ENCODE peak calls at places on chromosomes 12 and 14, in four cellular contexts. K is effector memory CD4-positive, alpha-beta T cell; X is left ventricle myocardium inferior; Y is naive thymus-derived CD4-positive, alpha-beta T cell. I is an unnamed sample.

GRCh38 chr12:18074001-18074400 is 16.0 kb downstream of the RERGL start:
- DNase-seq in K (no peak), X (no peak), Y (no peak), I (no peak)

GRCh38 chr14:93960108-93960475 is 16.3 kb downstream of the ASB2 start:
- DNase-seq in K (no peak), X (no peak), Y (no peak), I (no peak)

GRCh38 chr12:94127239-94128131 is 20.9 kb upstream of the PLXNC1 start:
- DNase-seq in K (no peak), X (no peak), Y (no peak), I (no peak)

GRCh38 chr12:3247077-3247476 is 169.9 kb downstream of the TSPAN9 start:
- DNase-seq in K (no peak), X (no peak), Y (no peak), I (no peak)

GRCh38 chr14:42224053-42224888 is 617.6 kb downstream of the LRFN5 start:
- DNase-seq in K (no peak), X (peak; percentile 14), Y (no peak), I (peak; percentile 52)

GRCh38 chr12:109582636-109583035 is 9.0 kb downstream of the MVK start:
- DNase-seq in K (no peak), X (peak; percentile 56), Y (no peak), I (no peak)

GRCh38 chr14:20757963-20758362 is 10.2 kb upstream of the EDDM3B start:
- DNase-seq in K (no peak), X (no peak), Y (peak; percentile 22), I (no peak)

GRCh38 chr12:990308-990648 is 745 bp upstream of the ERC1 start:
- DNase-seq in K (no peak), X (peak; percentile 64), Y (peak; percentile 47), I (peak; percentile 72)

GRCh38 chr14:59215353-59215752 is 26.9 kb downstream of the DAAM1 start:
- DNase-seq in K (no peak), X (peak; percentile 80), Y (no peak), I (peak; percentile 85)

GRCh38 chr12:49529409-49529808 is 9.4 kb upstream of the KCNH3 start:
- DNase-seq in K (no peak), X (no peak), Y (no peak), I (no peak)

GRCh38 chr12:122021193-122021821 is 377 bp upstream of the BCL7A start:
- DNase-seq in K (no peak), X (peak; percentile 32), Y (no peak), I (no peak)

GRCh38 chr12:16238661-16239060 is 38.8 kb downstream of the SLC15A5 start:
- DNase-seq in K (no peak), X (no peak), Y (no peak), I (no peak)

GRCh38 chr12:64696065-64696741 is 63.0 kb downstream of the GNS start:
- DNase-seq in K (no peak), X (no peak), Y (no peak), I (no peak)

GRCh38 chr14:32370720-32371119 is 41.6 kb downstream of the AKAP6 start:
- DNase-seq in K (no peak), X (no peak), Y (no peak), I (no peak)

GRCh38 chr14:21044106-21044618 is 2.0 kb downstream of the RNASE7 start:
- DNase-seq in K (peak; percentile 6), X (peak; percentile 27), Y (no peak), I (no peak)

GRCh38 chr14:68610251-68610793 is 182.5 kb downstream of the ZFP36L1 start:
- DNase-seq in K (no peak), X (no peak), Y (no peak), I (no peak)

GRCh38 chr14:71533396-71533795 is 398.8 kb upstream of the RGS6 start:
- DNase-seq in K (no peak), X (no peak), Y (no peak), I (no peak)

GRCh38 chr12:123089631-123090353 is 61.1 kb downstream of the PITPNM2 start:
- DNase-seq in K (no peak), X (no peak), Y (no peak), I (no peak)

GRCh38 chr12:72209096-72209495 is 63.1 kb upstream of the TRHDE start:
- DNase-seq in K (no peak), X (no peak), Y (no peak), I (no peak)

GRCh38 chr14:99513946-99514551 is 32.8 kb downstream of the CCNK start:
- DNase-seq in K (no peak), X (no peak), Y (no peak), I (peak; percentile 21)

GRCh38 chr14:56145965-56146364 is 27.8 kb downstream of the PELI2 start:
- DNase-seq in K (no peak), X (no peak), Y (no peak), I (no peak)

GRCh38 chr12:113424915-113425823 is 3.0 kb downstream of the SDSL start:
- DNase-seq in K (peak; percentile 4), X (peak; percentile 59), Y (peak; percentile 36), I (peak; percentile 61)

GRCh38 chr14:72488551-72488950 is 405.4 kb downstream of the DPF3 start:
- DNase-seq in K (no peak), X (no peak), Y (no peak), I (no peak)

GRCh38 chr14:35444104-35444503 is 39.6 kb upstream of the NFKBIA start:
- DNase-seq in K (no peak), X (no peak), Y (no peak), I (no peak)

GRCh38 chr14:97180304-97181200 is 383.4 kb downstream of the VRK1 start:
- DNase-seq in K (no peak), X (no peak), Y (no peak), I (no peak)

GRCh38 chr14:103703433-103704385 is 11.5 kb downstream of the XRCC3 start:
- DNase-seq in K (no peak), X (no peak), Y (no peak), I (no peak)

DNA sequence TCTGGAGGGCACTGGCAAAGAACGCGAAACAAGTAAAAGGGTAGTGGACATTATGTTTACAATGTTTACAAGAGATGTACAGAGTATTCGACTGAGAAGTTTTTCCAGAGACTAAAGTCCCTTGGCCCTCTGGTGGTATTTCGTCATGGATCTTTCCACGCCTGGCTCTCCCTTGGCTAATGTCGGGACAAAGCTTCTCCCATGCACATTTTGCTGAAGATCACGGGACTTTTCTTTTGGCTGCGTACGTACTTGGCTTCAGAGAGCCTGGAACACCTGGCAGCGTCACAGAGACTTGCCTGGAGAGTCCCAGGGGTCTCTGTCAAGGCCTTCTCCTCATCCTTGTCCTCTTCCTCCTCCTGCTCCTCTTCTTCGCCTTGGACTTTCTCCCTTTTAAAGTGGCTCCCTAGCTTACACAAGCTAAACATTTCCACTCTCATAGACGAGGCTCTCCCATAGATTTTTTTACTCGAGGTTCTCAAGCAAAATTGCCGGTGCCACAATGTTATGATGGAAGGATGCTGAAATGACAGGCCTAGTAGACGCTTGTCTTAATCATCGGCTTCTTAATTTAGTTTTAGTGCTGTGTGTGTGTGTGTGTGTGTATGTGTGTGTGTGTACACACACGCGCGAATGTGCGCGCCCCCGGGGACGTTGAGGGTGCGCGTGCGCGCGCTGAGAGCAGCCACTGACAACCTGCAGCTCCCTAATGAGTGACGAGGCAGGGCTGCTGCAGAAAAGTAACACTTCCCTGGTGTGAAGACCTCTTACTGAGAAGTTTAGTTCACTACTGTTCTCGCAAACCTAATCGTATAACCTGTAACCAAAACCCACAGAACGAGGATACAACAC is 4.9 kb upstream of the FOXG1 start:
- DNase-seq in K (no peak), X (no peak), Y (no peak), I (no peak)
- H3K4me1 ChIP-seq in K (no peaks in the 10 kb centered on the region), X (peaks cover 37% of the 10 kb centered on the region), Y (no peaks in the 10 kb centered on the region), I (peaks cover 15% of the 10 kb centered on the region)

DNA sequence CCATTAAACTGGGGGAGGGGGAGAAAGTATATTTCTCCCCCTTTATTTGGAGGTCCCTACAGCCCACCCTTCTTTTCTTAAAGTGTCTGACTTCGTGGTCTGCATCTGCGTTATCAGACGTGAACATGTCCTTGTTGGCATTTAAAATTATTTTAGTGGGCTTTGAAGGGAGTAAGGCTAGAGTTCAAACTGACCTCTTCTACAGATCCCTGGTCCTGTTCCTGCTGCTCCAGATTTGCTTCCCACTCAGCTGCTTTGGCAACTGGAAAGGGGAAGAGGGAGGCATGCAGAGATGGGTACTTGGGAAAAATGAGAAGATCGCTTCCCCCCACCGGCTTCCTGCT is 611 bp upstream of the SIX6 start:
- DNase-seq in K (no peak), X (no peak), Y (no peak), I (no peak)
- H3K4me1 ChIP-seq in K (peaks cover 12% of the 10 kb centered on the region), X (peaks cover 38% of the 10 kb centered on the region), Y (no peaks in the 10 kb centered on the region), I (peaks cover 39% of the 10 kb centered on the region)

GRCh38 chr12:116713529-116713928 is 24.3 kb downstream of the SPRING1 start:
- DNase-seq in K (no peak), X (no peak), Y (no peak), I (no peak)
- H3K4me1 ChIP-seq in K (peaks cover 5% of the 10 kb centered on the region), X (peaks cover 34% of the 10 kb centered on the region), Y (no peaks in the 10 kb centered on the region), I (peaks cover 22% of the 10 kb centered on the region)

DNA sequence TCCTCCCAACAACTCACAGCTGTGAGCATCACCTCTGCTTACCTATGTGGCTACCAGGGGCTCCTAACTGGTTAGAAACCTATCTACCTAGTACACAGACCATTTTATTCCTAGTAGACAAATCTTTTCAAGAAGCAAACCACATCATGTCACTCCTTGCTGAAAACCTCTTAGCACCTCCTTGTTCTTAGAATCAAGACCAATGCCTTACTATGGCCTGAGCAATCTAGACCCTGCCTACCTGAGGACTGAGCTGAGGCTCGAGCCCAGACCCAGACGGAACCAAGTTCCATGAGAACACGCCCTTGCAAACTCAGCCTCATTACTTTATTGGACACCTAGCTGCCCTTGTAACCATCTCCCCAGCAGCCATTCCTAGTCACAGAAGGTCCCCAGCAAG is 32.6 kb downstream of the CMKLR1 start:
- DNase-seq in K (no peak), X (no peak), Y (no peak), I (no peak)
- H3K4me1 ChIP-seq in K (peaks cover 4% of the 10 kb centered on the region), X (peaks cover 88% of the 10 kb centered on the region), Y (peaks cover 14% of the 10 kb centered on the region), I (peaks cover 39% of the 10 kb centered on the region)

GRCh38 chr12:11771356-11771755 is 121.9 kb downstream of the ETV6 start:
- DNase-seq in K (no peak), X (no peak), Y (no peak), I (no peak)
- H3K4me1 ChIP-seq in K (peaks cover 20% of the 10 kb centered on the region), X (peaks cover 59% of the 10 kb centered on the region), Y (peaks cover 11% of the 10 kb centered on the region), I (peaks cover 30% of the 10 kb centered on the region)

DNA sequence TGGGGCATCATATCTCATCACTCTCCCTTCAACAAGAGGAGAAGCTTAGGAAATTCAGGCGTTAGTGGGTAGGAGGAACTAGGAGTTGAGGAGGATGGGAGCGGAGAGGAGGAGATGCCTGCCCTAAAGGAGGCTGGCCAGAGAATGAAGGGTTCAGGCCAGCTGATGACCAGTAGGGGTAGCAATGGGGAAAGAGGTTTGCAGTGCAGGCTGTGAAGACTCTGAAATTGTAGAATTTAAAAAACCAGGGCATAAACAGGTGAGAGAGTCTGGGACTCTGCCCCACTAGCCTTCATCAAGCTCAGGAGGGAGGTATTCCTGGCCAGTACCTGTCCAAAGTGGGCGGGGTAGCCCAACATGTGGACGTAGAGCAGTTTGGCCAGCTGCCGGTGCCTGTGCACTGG is 807 bp downstream of the AP1G2 start:
- DNase-seq in K (no peak), X (no peak), Y (no peak), I (peak; percentile 85)
- H3K4me1 ChIP-seq in K (peaks cover 19% of the 10 kb centered on the region), X (peaks cover 19% of the 10 kb centered on the region), Y (peaks cover 16% of the 10 kb centered on the region), I (peaks cover 48% of the 10 kb centered on the region)